ENCODE peak calls at places on chromosomes 7 and 10, in six cellular contexts. V is IMR-90, B is heart left ventricle, Y is tibial nerve, O is OCI-LY7, K is GM23248. A is an unnamed sample.

GRCh38 chr10:17062009-17062408 is 67.6 kb downstream of the CUBN start:
- DNase-seq in V (peak; percentile 90), B (no peak), Y (no peak), O (no peak), K (peak; percentile 78), A (no peak)

GRCh38 chr10:96719850-96720421 is 378 bp downstream of the PIK3AP1 start:
- DNase-seq in V (no peak), B (peak; percentile 72), Y (no peak), O (peak; percentile 94), K (no peak), A (peak; percentile 50)

GRCh38 chr10:50275650-50276235 is 24.4 kb upstream of the ASAH2 start:
- DNase-seq in V (peak; percentile 7), B (peak; percentile 28), Y (peak; percentile 24), O (peak; percentile 49), K (peak; percentile 47), A (peak; percentile 71)

GRCh38 chr7:91352091-91352490 is 87.9 kb downstream of the FZD1 start:
- DNase-seq in V (no peak), B (no peak), Y (no peak), O (no peak), K (no peak), A (no peak)

GRCh38 chr10:131220601-131221171 is 90.8 kb downstream of the TCERG1L start:
- DNase-seq in V (no peak), B (no peak), Y (no peak), O (no peak), K (no peak), A (no peak)

GRCh38 chr10:17782921-17783665 is 26.1 kb upstream of the MRC1 start:
- DNase-seq in V (peak; percentile 33), B (peak; percentile 34), Y (no peak), O (no peak), K (peak; percentile 69), A (no peak)

GRCh38 chr7:91181949-91182348 is 82.3 kb upstream of the FZD1 start:
- DNase-seq in V (peak; percentile 32), B (no peak), Y (no peak), O (no peak), K (peak; percentile 56), A (no peak)

GRCh38 chr7:98287486-98287959 is 6.0 kb downstream of the BRI3 start:
- DNase-seq in V (no peak), B (no peak), Y (no peak), O (peak; percentile 38), K (no peak), A (peak; percentile 95)

GRCh38 chr7:111951027-111951426 is 255.2 kb downstream of the DOCK4 start:
- DNase-seq in V (no peak), B (no peak), Y (no peak), O (no peak), K (no peak), A (no peak)

GRCh38 chr10:61605221-61605620 is 57.5 kb upstream of the CABCOCO1 start:
- DNase-seq in V (no peak), B (no peak), Y (no peak), O (no peak), K (no peak), A (no peak)

GRCh38 chr10:55019461-55019860 is 218.4 kb upstream of the PCDH15 start:
- DNase-seq in V (no peak), B (no peak), Y (no peak), O (no peak), K (no peak), A (no peak)

GRCh38 chr10:103373544-103373943 is 5.8 kb downstream of the TAF5 start:
- DNase-seq in V (no peak), B (no peak), Y (no peak), O (no peak), K (no peak), A (no peak)

GRCh38 chr10:22599048-22599561 is 115.3 kb downstream of the PIP4K2A start:
- DNase-seq in V (peak; percentile 88), B (no peak), Y (no peak), O (no peak), K (peak; percentile 82), A (no peak)

GRCh38 chr10:85557077-85557476 is 809.5 kb downstream of the GRID1 start:
- DNase-seq in V (no peak), B (no peak), Y (no peak), O (no peak), K (no peak), A (no peak)

GRCh38 chr10:113960617-113961260 is 82.9 kb upstream of the ADRB1 start:
- DNase-seq in V (no peak), B (no peak), Y (no peak), O (peak; percentile 89), K (peak; percentile 20), A (peak; percentile 96)

GRCh38 chr7:151520419-151521229 is 929 bp upstream of the RHEB start:
- DNase-seq in V (no peak), B (peak; percentile 75), Y (peak; percentile 28), O (no peak), K (peak; percentile 57), A (peak; percentile 42)

GRCh38 chr7:43465581-43466554 is 117.0 kb upstream of the STK17A start:
- DNase-seq in V (peak; percentile 8), B (no peak), Y (no peak), O (no peak), K (peak; percentile 50), A (peak; percentile 34)

GRCh38 chr7:51256244-51256781 is 60.3 kb downstream of the COBL start:
- DNase-seq in V (no peak), B (no peak), Y (no peak), O (no peak), K (no peak), A (peak; percentile 60)

GRCh38 chr10:129032626-129033353 is 434.3 kb upstream of the MGMT start:
- DNase-seq in V (no peak), B (no peak), Y (no peak), O (no peak), K (no peak), A (no peak)

DNA sequence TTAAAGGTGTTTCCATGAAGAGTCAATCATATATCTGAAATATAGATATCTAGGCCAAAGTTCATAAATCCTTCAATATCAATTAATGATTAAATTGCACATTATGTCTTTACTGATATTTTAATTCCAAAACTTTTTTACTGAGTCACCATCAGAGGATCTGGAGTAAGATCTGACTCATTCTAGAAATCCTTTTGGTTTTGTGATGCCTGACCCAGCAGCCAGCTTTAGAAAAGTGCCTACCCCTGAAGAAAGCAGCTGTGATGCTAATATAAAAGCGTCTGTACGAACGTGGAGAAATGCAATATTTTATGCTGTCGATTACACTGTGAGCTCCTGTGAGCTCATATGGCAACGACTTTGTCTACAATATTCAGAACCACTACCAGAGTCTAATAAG is 142.5 kb upstream of the LRRTM3 start:
- DNase-seq in V (peak; percentile 56), B (no peak), Y (no peak), O (no peak), K (peak; percentile 36), A (no peak)
- H3K27ac ChIP-seq in V (no peak overlapping the region), B (no peak overlapping the region), Y (no peak overlapping the region), O (no peak overlapping the region), K (no peak overlapping the region), A (no peak overlapping the region)

DNA sequence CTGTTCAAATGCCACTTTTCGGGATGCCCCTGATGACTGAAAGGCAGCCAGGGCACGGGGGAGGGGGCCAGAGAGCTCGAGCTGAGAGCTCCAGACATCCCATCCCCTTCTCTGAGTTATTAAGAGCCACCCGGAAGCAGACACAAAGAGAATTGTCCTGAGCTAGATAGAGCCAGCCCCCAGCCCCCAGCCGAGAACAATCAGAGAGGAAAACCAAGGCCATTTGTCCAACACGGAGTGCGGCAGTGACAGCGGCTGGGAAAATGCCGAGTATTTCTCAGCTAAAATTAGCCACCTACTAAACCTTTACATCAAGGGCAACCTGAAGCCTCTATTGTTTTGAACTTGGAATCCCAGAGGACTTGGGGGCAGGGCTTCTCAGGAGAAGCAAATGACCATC is 51.0 kb downstream of the UNC5B start:
- DNase-seq in V (no peak), B (peak; percentile 75), Y (no peak), O (no peak), K (no peak), A (no peak)
- H3K4me1 ChIP-seq in V (peaks cover 31% of the 10 kb centered on the region), B (peaks cover 59% of the 10 kb centered on the region), Y (peaks cover 18% of the 10 kb centered on the region), O (no peaks in the 10 kb centered on the region), K (peaks cover 24% of the 10 kb centered on the region), A (no peaks in the 10 kb centered on the region)

DNA sequence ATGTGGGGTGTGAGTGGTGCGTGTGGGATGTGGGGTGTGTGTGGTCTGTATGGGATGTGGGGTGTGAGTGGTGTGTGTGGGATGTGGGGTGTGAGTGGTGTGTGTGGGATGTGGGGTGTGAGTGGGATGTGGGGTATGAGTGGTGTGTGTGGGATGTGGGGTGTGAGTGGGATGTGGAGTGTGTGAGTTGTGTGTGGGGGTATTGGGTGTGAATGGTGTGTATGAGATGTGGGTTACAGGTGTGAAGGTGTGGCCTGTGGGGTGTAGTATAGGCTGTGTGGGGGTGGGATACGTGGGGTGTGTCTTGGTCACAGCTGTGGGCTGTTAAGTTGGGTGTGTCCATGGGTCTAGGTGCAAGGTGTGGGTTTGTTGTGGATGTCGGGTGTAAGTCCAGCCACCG is 60.3 kb downstream of the CFAP46 start:
- DNase-seq in V (no peak), B (no peak), Y (no peak), O (no peak), K (no peak), A (no peak)
- H3K36me3 ChIP-seq in V (no peaks in the 10 kb centered on the region), B (no peaks in the 10 kb centered on the region), Y (no peaks in the 10 kb centered on the region), O (no peaks in the 10 kb centered on the region), K (no peaks in the 10 kb centered on the region), A (no peaks in the 10 kb centered on the region)

DNA sequence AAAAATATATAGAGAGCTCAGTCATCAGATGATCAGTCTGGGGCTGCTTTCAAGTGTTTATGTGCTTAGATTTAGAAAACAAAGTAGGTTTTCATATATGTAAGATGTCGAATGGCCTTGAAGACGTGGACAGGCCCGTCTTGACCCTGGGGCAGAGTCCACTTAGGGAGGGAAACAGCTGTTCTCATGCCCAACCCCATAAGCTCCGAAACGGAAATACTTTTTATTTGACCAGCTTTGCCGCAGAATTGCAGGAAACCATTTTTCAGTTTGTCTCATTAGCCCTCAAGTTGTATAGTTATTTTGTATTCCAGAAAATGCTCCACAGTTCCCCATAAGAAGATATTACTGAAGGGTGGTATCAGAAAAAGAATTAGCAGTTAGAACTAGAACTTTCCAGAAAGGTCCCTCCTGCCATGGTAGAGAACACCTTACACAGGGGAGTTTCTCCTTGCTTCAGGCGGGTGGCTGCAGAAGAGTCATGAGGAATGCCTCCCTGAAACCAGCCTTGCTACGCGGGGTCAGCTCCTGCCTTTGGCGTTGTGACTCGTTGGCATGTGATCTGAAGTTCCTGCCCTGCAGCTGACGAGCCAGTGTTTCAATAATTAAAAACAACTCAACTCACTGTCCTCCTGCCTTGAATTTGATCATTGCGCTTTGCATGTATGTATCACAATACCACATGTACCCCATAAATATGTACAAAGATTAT is 192.7 kb downstream of the CELF2 start:
- DNase-seq in V (no peak), B (peak; percentile 50), Y (no peak), O (no peak), K (peak; percentile 11), A (peak; percentile 24)
- H3K27ac ChIP-seq in V (no peak overlapping the region), B (peak overlapping the region; percentile 46), Y (peak overlapping the region; percentile 54), O (no peak overlapping the region), K (no peak overlapping the region), A (no peak overlapping the region)

GRCh38 chr10:3780766-3781457 is 4.1 kb downstream of the KLF6 start:
- DNase-seq in V (peak; percentile 14), B (no peak), Y (no peak), O (no peak), K (peak; percentile 54), A (no peak)
- H3K4me1 ChIP-seq in V (peaks cover 30% of the 10 kb centered on the region), B (peaks cover 40% of the 10 kb centered on the region), Y (peaks cover 57% of the 10 kb centered on the region), O (peaks cover 18% of the 10 kb centered on the region), K (peaks cover 45% of the 10 kb centered on the region), A (peaks cover 14% of the 10 kb centered on the region)

GRCh38 chr7:860149-860548 is 16.2 kb upstream of the GET4 start:
- DNase-seq in V (no peak), B (no peak), Y (no peak), O (no peak), K (no peak), A (no peak)
- H3K36me3 ChIP-seq in V (peaks cover 66% of the 10 kb centered on the region), B (peaks cover 43% of the 10 kb centered on the region), Y (peaks cover 100% of the 10 kb centered on the region), O (peaks cover 69% of the 10 kb centered on the region), K (peaks cover 16% of the 10 kb centered on the region), A (peaks cover 29% of the 10 kb centered on the region)

GRCh38 chr10:59513558-59513957 is 151.2 kb upstream of the FAM13C start:
- DNase-seq in V (peak; percentile 29), B (no peak), Y (no peak), O (no peak), K (peak; percentile 34), A (no peak)
- H3K27ac ChIP-seq in V (no peak overlapping the region), B (no peak overlapping the region), Y (no peak overlapping the region), O (no peak overlapping the region), K (no peak overlapping the region), A (no peak overlapping the region)

A was measured in small intestine.